ENCODE peak calls at places on chromosomes 4 and X, in nine cellular contexts. One of them, this sample, is unnamed.

GRCh38 chrX:134624046-134624430 is 34.2 kb downstream of the PLAC1 start:
- DNase-seq in SK-MEL-5: no peak
- DNase-seq in dermis blood vessel endothelial cell: no peak
- DNase-seq in occipital lobe: no peak
- DNase-seq in NCI-H1105 treated with DMSO at 0.1 percent for 48 hours: no peak
- DNase-seq in nephron progenitor cell: no peak
- DNase-seq in SJSA1: no peak
- DNase-seq in CD4-positive, alpha-beta T cell: no peak
- DNase-seq in DMS153: no peak
- DNase-seq in this sample: no peak

GRCh38 chr4:129453524-129453923 is 357.6 kb downstream of the C4orf33 start:
- DNase-seq in SK-MEL-5: no peak
- DNase-seq in dermis blood vessel endothelial cell: no peak
- DNase-seq in occipital lobe: no peak
- DNase-seq in NCI-H1105 treated with DMSO at 0.1 percent for 48 hours: no peak
- DNase-seq in nephron progenitor cell: no peak
- DNase-seq in SJSA1: no peak
- DNase-seq in CD4-positive, alpha-beta T cell: no peak
- DNase-seq in DMS153: no peak
- DNase-seq in this sample: no peak

GRCh38 chr4:129806986-129807385 is 711.0 kb downstream of the C4orf33 start:
- DNase-seq in SK-MEL-5: no peak
- DNase-seq in dermis blood vessel endothelial cell: no peak
- DNase-seq in occipital lobe: no peak
- DNase-seq in NCI-H1105 treated with DMSO at 0.1 percent for 48 hours: peak
- DNase-seq in nephron progenitor cell: no peak
- DNase-seq in SJSA1: no peak
- DNase-seq in CD4-positive, alpha-beta T cell: no peak
- DNase-seq in DMS153: no peak
- DNase-seq in this sample: no peak

GRCh38 chr4:5037553-5038551 is 13.4 kb upstream of the STK32B start:
- DNase-seq in SK-MEL-5: peak
- DNase-seq in dermis blood vessel endothelial cell: peak
- DNase-seq in occipital lobe: no peak
- DNase-seq in NCI-H1105 treated with DMSO at 0.1 percent for 48 hours: no peak
- DNase-seq in nephron progenitor cell: no peak
- DNase-seq in SJSA1: peak
- DNase-seq in CD4-positive, alpha-beta T cell: no peak
- DNase-seq in DMS153: no peak
- DNase-seq in this sample: peak

GRCh38 chr4:139851639-139852038 is 186.0 kb downstream of the MGST2 start:
- DNase-seq in SK-MEL-5: no peak
- DNase-seq in dermis blood vessel endothelial cell: no peak
- DNase-seq in occipital lobe: no peak
- DNase-seq in NCI-H1105 treated with DMSO at 0.1 percent for 48 hours: no peak
- DNase-seq in nephron progenitor cell: no peak
- DNase-seq in SJSA1: no peak
- DNase-seq in CD4-positive, alpha-beta T cell: no peak
- DNase-seq in DMS153: peak
- DNase-seq in this sample: no peak

GRCh38 chr4:47612116-47613023 is 127.3 kb downstream of the ATP10D start:
- DNase-seq in SK-MEL-5: no peak
- DNase-seq in dermis blood vessel endothelial cell: no peak
- DNase-seq in occipital lobe: no peak
- DNase-seq in NCI-H1105 treated with DMSO at 0.1 percent for 48 hours: no peak
- DNase-seq in nephron progenitor cell: no peak
- DNase-seq in SJSA1: no peak
- DNase-seq in CD4-positive, alpha-beta T cell: no peak
- DNase-seq in DMS153: no peak
- DNase-seq in this sample: no peak

GRCh38 chr4:52606766-52607165 is 52.3 kb downstream of the USP46 start:
- DNase-seq in SK-MEL-5: no peak
- DNase-seq in dermis blood vessel endothelial cell: no peak
- DNase-seq in occipital lobe: no peak
- DNase-seq in NCI-H1105 treated with DMSO at 0.1 percent for 48 hours: no peak
- DNase-seq in nephron progenitor cell: no peak
- DNase-seq in SJSA1: no peak
- DNase-seq in CD4-positive, alpha-beta T cell: no peak
- DNase-seq in DMS153: no peak
- DNase-seq in this sample: no peak

GRCh38 chrX:31070057-31070468 is 1.8 kb downstream of the FTHL17 start:
- DNase-seq in SK-MEL-5: no peak
- DNase-seq in dermis blood vessel endothelial cell: no peak
- DNase-seq in occipital lobe: no peak
- DNase-seq in NCI-H1105 treated with DMSO at 0.1 percent for 48 hours: no peak
- DNase-seq in nephron progenitor cell: no peak
- DNase-seq in SJSA1: no peak
- DNase-seq in CD4-positive, alpha-beta T cell: no peak
- DNase-seq in DMS153: no peak
- DNase-seq in this sample: no peak

GRCh38 chrX:63929608-63930007 is 144.6 kb upstream of the ARHGEF9 start:
- DNase-seq in SK-MEL-5: no peak
- DNase-seq in dermis blood vessel endothelial cell: no peak
- DNase-seq in occipital lobe: no peak
- DNase-seq in NCI-H1105 treated with DMSO at 0.1 percent for 48 hours: no peak
- DNase-seq in nephron progenitor cell: no peak
- DNase-seq in SJSA1: no peak
- DNase-seq in CD4-positive, alpha-beta T cell: no peak
- DNase-seq in DMS153: no peak
- DNase-seq in this sample: no peak

GRCh38 chr4:185210102-185210981 is 944 bp downstream of the SNX25 start:
- DNase-seq in SK-MEL-5: peak
- DNase-seq in dermis blood vessel endothelial cell: peak
- DNase-seq in occipital lobe: peak
- DNase-seq in NCI-H1105 treated with DMSO at 0.1 percent for 48 hours: peak
- DNase-seq in nephron progenitor cell: peak
- DNase-seq in SJSA1: peak
- DNase-seq in CD4-positive, alpha-beta T cell: peak
- DNase-seq in DMS153: peak
- DNase-seq in this sample: peak

GRCh38 chr4:155371432-155372043 is 5.2 kb downstream of the MAP9 start:
- DNase-seq in SK-MEL-5: peak
- DNase-seq in dermis blood vessel endothelial cell: peak
- DNase-seq in occipital lobe: no peak
- DNase-seq in NCI-H1105 treated with DMSO at 0.1 percent for 48 hours: peak
- DNase-seq in nephron progenitor cell: no peak
- DNase-seq in SJSA1: no peak
- DNase-seq in CD4-positive, alpha-beta T cell: no peak
- DNase-seq in DMS153: peak
- DNase-seq in this sample: peak

GRCh38 chr4:151700566-151701316 is 60.1 kb downstream of the GATB start:
- DNase-seq in SK-MEL-5: no peak
- DNase-seq in dermis blood vessel endothelial cell: no peak
- DNase-seq in occipital lobe: no peak
- DNase-seq in NCI-H1105 treated with DMSO at 0.1 percent for 48 hours: no peak
- DNase-seq in nephron progenitor cell: no peak
- DNase-seq in SJSA1: no peak
- DNase-seq in CD4-positive, alpha-beta T cell: no peak
- DNase-seq in DMS153: no peak
- DNase-seq in this sample: no peak

This sample was measured in myocyte.